ENCODE peak calls at places on chromosomes 5 and 9, in seven cellular contexts. D is spleen, Y is transverse colon, X is esophagus squamous epithelium, K is A549, J is IMR-90, G is HepG2. T is an unnamed sample.
A peak's percentile ranks its signal among the peaks of the same experiment; 100 is the strongest.

GRCh38 chr9:72856985-72857631 is 95.7 kb downstream of the ALDH1A1 start:
- DNase-seq in D (no peak), Y (no peak), X (no peak), K (peak; percentile 66), J (peak; percentile 56), G (peak; percentile 65), T (peak; percentile 29)

GRCh38 chr5:107781451-107781850 is 110.7 kb upstream of the EFNA5 start:
- DNase-seq in D (no peak), Y (no peak), X (no peak), K (no peak), J (peak; percentile 48), G (no peak), T (no peak)

GRCh38 chr9:108636023-108636422 is 219.8 kb downstream of the ACTL7B start:
- DNase-seq in D (no peak), Y (no peak), X (no peak), K (no peak), J (no peak), G (no peak), T (no peak)

GRCh38 chr5:91706785-91707520 is 323.8 kb upstream of the ARRDC3 start:
- DNase-seq in D (no peak), Y (no peak), X (no peak), K (no peak), J (no peak), G (no peak), T (no peak)

GRCh38 chr5:132489051-132489770 is 1.4 kb downstream of the IRF1 start:
- DNase-seq in D (peak; percentile 78), Y (peak; percentile 32), X (no peak), K (no peak), J (no peak), G (no peak), T (peak; percentile 26)

GRCh38 chr5:79513519-79514390 is at the start of gene HOMER1:
- DNase-seq in D (peak; percentile 92), Y (peak; percentile 79), X (no peak), K (peak; percentile 64), J (peak; percentile 73), G (peak; percentile 58), T (peak; percentile 76)

GRCh38 chr5:150987746-150988145 is 32.6 kb upstream of the GPX3 start:
- DNase-seq in D (no peak), Y (no peak), X (no peak), K (no peak), J (no peak), G (no peak), T (no peak)

GRCh38 chr5:107806705-107807104 is 136.0 kb upstream of the EFNA5 start:
- DNase-seq in D (no peak), Y (no peak), X (no peak), K (peak; percentile 46), J (peak; percentile 80), G (no peak), T (no peak)

GRCh38 chr5:151469386-151469785 is 22.0 kb downstream of the SLC36A1 start:
- DNase-seq in D (no peak), Y (no peak), X (no peak), K (no peak), J (peak; percentile 58), G (no peak), T (no peak)

GRCh38 chr9:23451802-23452418 is 374.1 kb downstream of the ELAVL2 start:
- DNase-seq in D (no peak), Y (no peak), X (no peak), K (no peak), J (no peak), G (no peak), T (no peak)

GRCh38 chr5:10602031-10602806 is 38.3 kb downstream of the ANKRD33B start:
- DNase-seq in D (no peak), Y (no peak), X (no peak), K (no peak), J (no peak), G (no peak), T (no peak)

GRCh38 chr5:165508286-165508685 is 2002.9 kb downstream of the MAT2B start:
- DNase-seq in D (no peak), Y (no peak), X (no peak), K (no peak), J (no peak), G (no peak), T (no peak)

DNA sequence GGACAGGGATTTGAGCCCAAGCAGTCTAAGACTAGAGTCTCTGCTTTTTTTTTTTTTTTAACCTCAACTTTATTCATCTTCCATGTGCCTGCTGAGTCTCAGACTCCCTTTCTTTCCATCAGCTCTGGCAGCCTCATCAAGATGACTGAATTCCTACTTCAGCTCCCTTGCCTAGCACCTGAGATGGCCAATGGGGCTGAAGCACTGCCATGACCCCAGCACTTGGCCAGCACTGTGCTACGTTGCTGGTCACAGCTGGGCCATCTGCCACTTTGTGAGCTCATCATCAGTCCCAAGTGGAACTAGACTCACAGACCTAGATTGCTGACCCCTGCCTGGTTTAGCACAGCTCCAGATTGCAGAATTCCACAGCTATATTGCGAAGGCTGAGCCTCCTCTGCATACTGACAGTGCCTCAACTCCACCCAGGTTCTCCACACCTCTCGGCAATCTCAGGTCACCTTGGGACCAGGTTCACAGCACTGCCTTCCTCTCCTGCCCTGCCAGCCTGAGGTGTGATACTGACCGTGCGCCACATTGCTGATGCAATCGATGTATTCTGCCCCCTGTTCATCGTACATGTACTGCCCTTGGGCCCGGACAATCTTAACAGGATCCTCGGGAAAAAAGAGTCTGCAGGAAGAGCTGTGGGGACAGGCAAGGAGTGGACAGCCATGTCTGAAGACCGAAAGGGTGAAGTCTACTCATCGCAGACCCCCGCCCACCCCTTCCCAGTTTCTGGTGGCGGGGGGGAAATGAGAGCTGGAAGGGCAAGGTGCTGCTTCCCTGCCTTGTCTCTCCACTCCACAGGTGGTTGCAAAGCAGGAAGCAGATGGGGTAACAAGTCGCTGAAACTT is 1.5 kb downstream of the PHYKPL start:
- DNase-seq in D (peak; percentile 69), Y (peak; percentile 65), X (no peak), K (no peak), J (peak; percentile 51), G (no peak), T (no peak)
- TF ChIP-seq POLR2A in D (no peak), Y (peak; percentile 36), X (no peak), K (no peak), J (no peak), G (no peak), T (no peak)

DNA sequence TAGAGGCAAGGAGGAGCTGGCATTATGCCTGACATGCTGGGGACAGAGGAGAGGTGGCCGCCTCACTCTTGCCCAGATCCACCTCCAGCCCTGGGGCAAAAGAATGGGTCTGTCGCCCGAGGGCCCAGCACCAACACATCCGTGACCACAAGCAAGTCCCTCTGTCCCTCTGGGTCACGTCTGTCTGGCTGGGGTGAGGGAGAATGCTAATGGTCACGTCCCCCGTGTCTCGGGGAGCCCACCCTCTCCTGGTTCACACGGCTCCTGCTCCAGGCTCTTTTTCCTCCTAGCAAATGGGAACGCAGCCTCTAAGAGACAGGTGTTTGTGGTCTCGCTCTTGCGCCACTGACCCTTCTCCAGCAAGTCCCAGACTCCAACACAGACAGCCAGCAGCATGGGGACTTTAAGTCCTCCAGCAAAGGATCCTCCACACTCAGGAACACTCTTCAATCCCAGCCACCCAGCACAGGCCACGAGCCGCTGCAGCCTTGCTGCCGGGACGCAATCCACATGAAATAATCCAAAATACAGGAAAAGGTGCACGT is 4.1 kb downstream of the ENG start:
- DNase-seq in D (no peak), Y (no peak), X (no peak), K (no peak), J (no peak), G (no peak), T (no peak)
- TF ChIP-seq POLR2A in D (no peak), Y (no peak), X (no peak), K (no peak), J (no peak), G (no peak), T (no peak)

DNA sequence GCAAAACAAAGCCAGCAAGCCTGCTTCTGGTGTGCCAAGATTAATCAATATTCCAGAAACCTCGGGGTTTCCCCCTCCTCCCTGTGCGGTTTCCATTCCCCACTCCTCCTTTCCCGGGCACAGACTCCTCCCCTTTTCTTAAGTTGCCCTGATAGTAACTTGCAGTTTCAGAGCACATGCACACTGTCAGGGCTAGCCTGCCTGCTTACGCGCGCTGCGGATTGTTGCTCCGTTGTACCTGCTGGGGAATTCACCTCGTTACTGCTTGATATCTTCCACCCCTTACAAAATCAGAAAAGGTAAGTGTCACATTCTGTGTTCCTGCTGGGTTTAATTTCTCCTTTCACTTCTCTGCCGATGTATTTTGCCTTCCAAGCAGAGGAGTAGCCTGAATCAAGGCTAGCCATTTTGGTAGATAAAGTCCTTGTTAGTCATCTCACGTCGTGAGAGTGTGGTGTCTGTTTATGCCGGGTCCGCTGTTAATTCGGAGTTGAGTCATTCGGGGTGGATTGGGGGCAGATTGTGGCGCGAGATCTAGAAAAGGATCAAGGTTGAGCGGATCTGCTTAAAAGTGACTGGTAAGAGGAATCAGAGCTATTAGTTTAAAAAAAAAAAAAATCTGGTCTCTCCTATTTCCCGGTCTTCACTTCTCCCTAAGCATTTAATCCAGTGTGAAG is at the start of gene SLC1A3:
- DNase-seq in D (peak; percentile 80), Y (peak; percentile 22), X (no peak), K (peak; percentile 10), J (peak; percentile 68), G (no peak), T (peak; percentile 46)
- TF ChIP-seq POLR2A in D (no peak), Y (peak; percentile 38), X (peak; percentile 20), K (no peak), J (no peak), G (no peak), T (no peak)

GRCh38 chr9:127569819-127570401 is 42.2 kb upstream of the STXBP1 start:
- DNase-seq in D (no peak), Y (no peak), X (no peak), K (no peak), J (peak; percentile 44), G (no peak), T (no peak)

GRCh38 chr9:127567898-127568617 is 44.0 kb upstream of the STXBP1 start:
- DNase-seq in D (peak; percentile 84), Y (peak; percentile 36), X (no peak), K (no peak), J (no peak), G (no peak), T (no peak)

GRCh38 chr9:127568618-127568970 is 43.5 kb upstream of the STXBP1 start:
- DNase-seq in D (no peak), Y (no peak), X (no peak), K (no peak), J (no peak), G (no peak), T (no peak)

GRCh38 chr9:127570533-127571111 is 41.5 kb upstream of the STXBP1 start:
- DNase-seq in D (no peak), Y (no peak), X (no peak), K (no peak), J (no peak), G (no peak), T (peak; percentile 43)

DNA sequence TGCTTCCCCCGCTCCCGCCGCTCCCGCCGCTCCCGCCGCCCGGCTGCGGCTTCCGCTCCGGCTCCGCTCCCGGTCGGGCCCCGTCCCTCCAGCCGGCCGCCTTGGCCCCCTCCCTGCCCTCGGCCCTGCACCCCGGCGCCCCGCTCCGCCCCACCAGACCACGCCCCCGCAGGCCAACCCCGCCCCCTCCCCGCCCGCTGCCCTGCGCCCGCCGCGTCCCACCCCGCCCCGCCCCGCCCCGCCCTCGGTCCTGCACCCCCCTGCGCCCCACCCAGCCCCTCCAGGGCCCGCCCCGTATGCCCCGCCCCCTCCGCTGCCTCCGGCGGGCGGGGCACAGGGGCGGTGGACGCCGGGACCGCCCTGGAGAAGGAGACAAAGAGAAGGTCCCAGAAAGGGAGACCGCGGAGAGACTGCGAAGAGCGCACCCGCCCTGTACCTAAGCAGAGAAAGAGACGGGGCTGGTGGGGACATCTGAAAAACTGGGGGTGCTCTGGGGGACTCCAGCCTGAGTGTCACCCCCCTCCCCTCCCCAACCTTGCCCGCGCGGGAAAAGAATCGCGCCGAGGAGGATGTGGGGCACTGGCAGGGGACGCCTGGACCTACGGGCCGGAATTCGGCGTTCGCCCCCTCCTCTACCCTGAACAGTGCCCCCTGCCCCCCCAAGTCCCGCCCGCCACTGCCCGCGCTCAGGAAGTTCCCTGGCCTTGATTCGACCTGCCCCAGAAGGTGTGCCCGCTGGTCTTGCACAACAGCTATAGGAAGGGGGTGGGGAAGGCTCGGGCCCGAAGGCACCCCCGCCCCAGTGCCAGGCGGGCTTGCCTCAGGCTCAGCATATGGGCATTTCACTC is 42.9 kb upstream of the STXBP1 start:
- DNase-seq in D (peak; percentile 90), Y (peak; percentile 88), X (no peak), K (peak; percentile 73), J (peak; percentile 72), G (peak; percentile 55), T (peak; percentile 87)
- TF ChIP-seq POLR2A in D (no peak), Y (peak; percentile 77), X (no peak), K (peak; percentile 32), J (peak; percentile 78), G (no peak), T (no peak)